ENCODE peak calls at places on chromosome 9, in ten cellular contexts. A, Z, O, K, N, L, U, M, W and P are unnamed samples.

GRCh38 chr9:86080112-86080579 is 19.2 kb downstream of the GOLM1 start:
- DNase-seq in A (no peak), Z (no peak), O (no peak), K (no peak), N (no peak), L (no peak), U (no peak), M (no peak), W (no peak), P (no peak)

GRCh38 chr9:121201045-121201737 is 478 bp downstream of the RAB14 start:
- DNase-seq in A (no peak), Z (peak), O (peak), K (peak), N (peak), L (no peak), U (peak), M (peak), W (no peak), P (no peak)

GRCh38 chr9:133489253-133490190 is 10.6 kb upstream of the SLC2A6 start:
- DNase-seq in A (no peak), Z (no peak), O (peak), K (no peak), N (no peak), L (no peak), U (no peak), M (peak), W (peak), P (no peak)

GRCh38 chr9:94135222-94135621 is 51.0 kb downstream of the PTPDC1 start:
- DNase-seq in A (no peak), Z (no peak), O (no peak), K (no peak), N (no peak), L (no peak), U (no peak), M (no peak), W (peak), P (no peak)

GRCh38 chr9:136086951-136087740 is 7.9 kb downstream of the NACC2 start:
- DNase-seq in A (no peak), Z (no peak), O (peak), K (no peak), N (no peak), L (no peak), U (no peak), M (peak), W (no peak), P (no peak)

GRCh38 chr9:128340691-128341434 is 536 bp downstream of the SLC27A4 start:
- DNase-seq in A (no peak), Z (no peak), O (no peak), K (no peak), N (no peak), L (no peak), U (no peak), M (peak), W (no peak), P (no peak)

GRCh38 chr9:136080716-136081112 is 14.4 kb downstream of the NACC2 start:
- DNase-seq in A (no peak), Z (no peak), O (peak), K (no peak), N (no peak), L (no peak), U (no peak), M (peak), W (no peak), P (no peak)

GRCh38 chr9:110282023-110282766 is 25.9 kb upstream of the TXN start:
- DNase-seq in A (no peak), Z (no peak), O (no peak), K (no peak), N (no peak), L (no peak), U (no peak), M (no peak), W (no peak), P (no peak)

GRCh38 chr9:35757527-35758275 is 3.6 kb upstream of the MSMP start:
- DNase-seq in A (no peak), Z (no peak), O (no peak), K (no peak), N (no peak), L (no peak), U (peak), M (no peak), W (no peak), P (no peak)

GRCh38 chr9:34796924-34797323 is 87.0 kb upstream of the CCL21 start:
- DNase-seq in A (no peak), Z (no peak), O (no peak), K (no peak), N (no peak), L (no peak), U (no peak), M (no peak), W (no peak), P (no peak)

GRCh38 chr9:124399323-124399962 is 15.8 kb downstream of the PSMB7 start:
- DNase-seq in A (no peak), Z (no peak), O (peak), K (no peak), N (no peak), L (no peak), U (peak), M (peak), W (peak), P (no peak)

GRCh38 chr9:76583256-76583655 is 124.3 kb downstream of the GCNT1 start:
- DNase-seq in A (no peak), Z (no peak), O (no peak), K (no peak), N (no peak), L (no peak), U (no peak), M (no peak), W (no peak), P (no peak)

GRCh38 chr9:76585487-76586459 is 126.8 kb downstream of the GCNT1 start:
- DNase-seq in A (no peak), Z (no peak), O (no peak), K (no peak), N (no peak), L (no peak), U (no peak), M (no peak), W (no peak), P (no peak)

GRCh38 chr9:76588320-76588719 is 129.3 kb downstream of the GCNT1 start:
- DNase-seq in A (no peak), Z (no peak), O (no peak), K (no peak), N (no peak), L (no peak), U (no peak), M (no peak), W (no peak), P (no peak)

GRCh38 chr9:76591256-76591950 is 132.4 kb downstream of the GCNT1 start:
- DNase-seq in A (no peak), Z (no peak), O (no peak), K (no peak), N (no peak), L (no peak), U (no peak), M (no peak), W (peak), P (no peak)

GRCh38 chr9:76586555-76587314 is 127.8 kb downstream of the GCNT1 start:
- DNase-seq in A (no peak), Z (no peak), O (no peak), K (no peak), N (no peak), L (no peak), U (no peak), M (no peak), W (no peak), P (no peak)
- H3K27ac ChIP-seq in A (no peak), Z (no peak), O (no peak), K (no peak), N (no peak), L (no peak), U (no peak), M (no peak), W (no peak), P (no peak)

GRCh38 chr9:37988602-37989001 is 80.4 kb downstream of the SHB start:
- DNase-seq in A (no peak), Z (no peak), O (no peak), K (no peak), N (no peak), L (no peak), U (no peak), M (no peak), W (no peak), P (no peak)

GRCh38 chr9:37986001-37986400 is 82.1 kb upstream of the SLC25A51 start:
- DNase-seq in A (no peak), Z (no peak), O (no peak), K (no peak), N (no peak), L (no peak), U (no peak), M (no peak), W (no peak), P (no peak)

GRCh38 chr9:37988041-37988440 is 81.0 kb downstream of the SHB start:
- DNase-seq in A (no peak), Z (peak), O (no peak), K (no peak), N (no peak), L (no peak), U (no peak), M (no peak), W (no peak), P (no peak)

GRCh38 chr9:37986771-37987258 is 82.2 kb downstream of the SHB start:
- DNase-seq in A (no peak), Z (no peak), O (no peak), K (no peak), N (no peak), L (no peak), U (no peak), M (no peak), W (no peak), P (no peak)

DNA sequence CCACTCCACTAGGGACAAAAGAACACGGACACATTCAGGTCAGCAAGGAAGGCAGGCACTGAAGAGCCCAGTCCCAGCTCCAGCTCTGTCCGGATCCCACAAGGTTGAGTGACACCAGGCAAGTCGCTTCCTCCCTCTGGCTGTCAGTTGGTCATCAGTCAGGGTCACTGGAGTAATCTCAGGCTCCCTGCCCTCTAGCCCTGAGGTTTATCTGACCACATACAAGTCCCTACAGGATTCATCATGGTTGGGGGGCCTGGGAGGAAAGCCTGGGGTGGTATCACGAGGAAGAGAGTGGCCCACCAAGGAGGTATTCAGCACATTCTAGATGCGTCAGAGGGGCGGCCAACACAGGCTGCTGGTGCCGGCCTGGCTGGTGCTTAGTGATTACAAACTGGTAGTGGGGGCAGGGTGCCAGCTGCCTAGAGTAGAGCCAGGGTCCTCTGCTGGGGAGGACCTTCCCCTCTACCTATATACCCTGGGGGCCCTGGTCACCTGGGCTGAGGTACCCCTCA is 81.5 kb downstream of the SHB start:
- DNase-seq in A (no peak), Z (peak), O (no peak), K (no peak), N (no peak), L (no peak), U (peak), M (peak), W (no peak), P (no peak)
- H3K27ac ChIP-seq in A (no peak), Z (peak), O (no peak), K (no peak), N (no peak), L (no peak), U (peak), M (no peak), W (peak), P (peak)

DNA sequence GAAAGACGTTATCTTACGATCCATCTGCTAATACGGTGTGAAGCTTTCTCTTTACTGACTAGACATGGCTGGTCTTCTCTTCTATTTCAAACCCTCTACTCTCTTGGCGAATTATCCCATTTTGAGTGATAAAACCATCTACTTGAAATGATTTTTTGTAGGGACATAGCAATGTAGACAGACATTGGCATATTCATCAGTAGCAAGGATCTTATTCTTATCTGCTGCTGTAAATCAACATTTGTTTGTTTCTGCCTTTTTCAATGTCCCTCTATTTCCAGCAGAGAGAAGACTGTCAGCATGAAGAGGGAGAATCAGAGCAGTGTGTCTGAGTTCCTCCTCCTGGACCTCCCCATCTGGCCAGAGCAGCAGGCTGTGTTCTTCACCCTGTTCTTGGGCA is at the start of gene OR1J4:
- DNase-seq in A (no peak), Z (no peak), O (no peak), K (no peak), N (no peak), L (no peak), U (no peak), M (no peak), W (no peak), P (no peak)
- H3K27ac ChIP-seq in A (no peak), Z (no peak), O (no peak), K (no peak), N (no peak), L (no peak), U (no peak), M (no peak), W (no peak), P (no peak)

GRCh38 chr9:111482656-111483418 is 1.3 kb downstream of the ECPAS start:
- DNase-seq in A (peak), Z (peak), O (peak), K (peak), N (peak), L (peak), U (peak), M (peak), W (peak), P (peak)
- H3K27ac ChIP-seq in A (peak), Z (peak), O (peak), K (peak), N (peak), L (peak), U (peak), M (peak), W (peak), P (peak)

GRCh38 chr9:22452415-22453010 is 5.9 kb downstream of the DMRTA1 start:
- DNase-seq in A (no peak), Z (peak), O (no peak), K (peak), N (peak), L (no peak), U (no peak), M (peak), W (peak), P (peak)

GRCh38 chr9:22446950-22447606 is 454 bp downstream of the DMRTA1 start:
- DNase-seq in A (no peak), Z (peak), O (peak), K (peak), N (peak), L (no peak), U (peak), M (peak), W (peak), P (peak)

GRCh38 chr9:22446589-22446949 is at the start of gene DMRTA1:
- DNase-seq in A (no peak), Z (peak), O (peak), K (no peak), N (no peak), L (peak), U (peak), M (peak), W (peak), P (no peak)

GRCh38 chr9:22447607-22448305 is 1.1 kb downstream of the DMRTA1 start:
- DNase-seq in A (no peak), Z (no peak), O (no peak), K (no peak), N (no peak), L (no peak), U (no peak), M (no peak), W (no peak), P (no peak)
- H3K27ac ChIP-seq in A (peak), Z (peak), O (peak), K (no peak), N (no peak), L (peak), U (peak), M (peak), W (no peak), P (peak)

GRCh38 chr9:134671341-134672113 is 29.9 kb downstream of the COL5A1 start:
- DNase-seq in A (no peak), Z (no peak), O (no peak), K (no peak), N (no peak), L (no peak), U (no peak), M (no peak), W (no peak), P (no peak)
- H3K27ac ChIP-seq in A (no peak), Z (no peak), O (no peak), K (no peak), N (no peak), L (peak), U (no peak), M (no peak), W (no peak), P (no peak)

DNA sequence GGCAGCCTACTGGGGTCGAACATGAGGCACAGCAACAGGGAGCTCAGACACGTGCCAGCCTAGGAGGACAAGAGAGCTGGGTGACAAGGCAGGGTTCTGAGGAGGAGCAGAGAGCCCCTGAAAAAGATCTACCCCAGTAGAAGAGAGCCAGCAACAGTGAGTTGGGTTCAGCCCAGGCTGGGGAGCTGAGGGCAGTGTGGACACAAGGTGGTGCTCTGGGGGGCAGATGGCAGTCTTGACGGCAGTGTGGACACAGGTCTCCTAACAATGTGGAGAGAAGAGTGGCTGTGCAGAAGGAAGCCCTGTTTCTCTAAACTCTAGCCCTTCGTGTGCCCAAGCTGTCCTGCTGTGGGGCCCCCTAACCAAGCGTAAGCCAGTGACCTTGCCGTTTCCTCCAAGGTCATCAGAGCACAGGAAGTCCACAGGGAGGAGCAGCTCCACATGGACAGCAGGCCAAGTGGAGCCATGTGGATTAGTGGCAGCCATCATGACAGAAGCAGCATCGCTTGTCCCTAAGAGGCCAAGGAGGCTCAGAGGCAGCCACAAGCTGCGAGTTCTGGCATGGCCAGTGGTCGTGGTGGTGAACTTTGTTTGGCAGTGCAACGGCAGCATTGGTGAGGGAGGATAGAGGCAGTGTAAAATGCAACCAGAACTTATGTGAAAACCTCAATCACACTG is 25.1 kb upstream of the LMX1B start:
- DNase-seq in A (no peak), Z (no peak), O (no peak), K (no peak), N (no peak), L (no peak), U (no peak), M (no peak), W (no peak), P (no peak)
- H3K27ac ChIP-seq in A (no peak), Z (no peak), O (no peak), K (no peak), N (no peak), L (no peak), U (peak), M (no peak), W (no peak), P (no peak)